ENCODE peak calls at places on chromosome 4, in six cellular contexts. R, B, V, Q, G and H are unnamed samples.
A peak's percentile ranks its signal among the peaks of the same experiment; 100 is the strongest.

GRCh38 chr4:31613946-31614623 is 893.9 kb downstream of the PCDH7 start:
- DNase-seq in R (no peak), B (no peak), V (peak; percentile 21), Q (no peak), G (no peak), H (no peak)

GRCh38 chr4:58247792-58248191 is 1137.6 kb upstream of the IGFBP7 start:
- DNase-seq in R (no peak), B (peak; percentile 4), V (peak; percentile 19), Q (peak; percentile 53), G (no peak), H (no peak)

GRCh38 chr4:41013746-41014145 is 200.6 kb downstream of the APBB2 start:
- DNase-seq in R (no peak), B (no peak), V (no peak), Q (peak; percentile 53), G (no peak), H (no peak)

GRCh38 chr4:173436149-173436579 is 37.2 kb upstream of the SCRG1 start:
- DNase-seq in R (no peak), B (no peak), V (peak; percentile 6), Q (peak; percentile 33), G (no peak), H (no peak)

GRCh38 chr4:158938462-158939044 is 164.3 kb upstream of the RAPGEF2 start:
- DNase-seq in R (no peak), B (no peak), V (no peak), Q (peak; percentile 17), G (no peak), H (no peak)

GRCh38 chr4:82776925-82777542 is 21.6 kb downstream of the SCD5 start:
- DNase-seq in R (no peak), B (no peak), V (no peak), Q (no peak), G (no peak), H (no peak)

GRCh38 chr4:111991797-111992196 is 153.5 kb upstream of the FAM241A start:
- DNase-seq in R (no peak), B (no peak), V (no peak), Q (no peak), G (peak; percentile 34), H (no peak)

GRCh38 chr4:51836531-51836930 is 6.4 kb upstream of the DCUN1D4 start:
- DNase-seq in R (no peak), B (no peak), V (no peak), Q (no peak), G (no peak), H (no peak)

GRCh38 chr4:30269850-30270249 is 450.3 kb upstream of the PCDH7 start:
- DNase-seq in R (no peak), B (no peak), V (no peak), Q (peak; percentile 44), G (peak; percentile 2), H (no peak)

GRCh38 chr4:39025552-39026085 is 6.6 kb downstream of the TMEM156 start:
- DNase-seq in R (no peak), B (no peak), V (no peak), Q (no peak), G (peak; percentile 67), H (no peak)

GRCh38 chr4:153759407-153760226 is at the start of gene RNF175:
- DNase-seq in R (no peak), B (peak; percentile 41), V (peak; percentile 66), Q (peak; percentile 87), G (no peak), H (peak; percentile 40)

GRCh38 chr4:76105652-76106051 is 31.1 kb downstream of the ART3 start:
- DNase-seq in R (no peak), B (no peak), V (no peak), Q (no peak), G (no peak), H (no peak)

GRCh38 chr4:123398151-123398802 is 1.7 kb downstream of the SPRY1 start:
- DNase-seq in R (peak; percentile 83), B (peak; percentile 82), V (peak; percentile 90), Q (peak; percentile 80), G (peak; percentile 65), H (peak; percentile 73)
- TF ChIP-seq CTCF in R (peak; percentile 51), B (peak; percentile 73), V (peak; percentile 55), Q (no peak), G (peak; percentile 47), H (peak; percentile 72)

GRCh38 chr4:658031-658667 is 15.9 kb downstream of the ATP5ME start:
- DNase-seq in R (no peak), B (no peak), V (no peak), Q (no peak), G (no peak), H (no peak)
- TF ChIP-seq CTCF in R (no peak), B (no peak), V (no peak), Q (no peak), G (no peak), H (no peak)

GRCh38 chr4:69656653-69657158 is 3.7 kb upstream of the UGT2A1 start:
- DNase-seq in R (no peak), B (no peak), V (no peak), Q (peak; percentile 5), G (no peak), H (no peak)
- TF ChIP-seq CTCF in R (no peak), B (no peak), V (no peak), Q (no peak), G (no peak), H (no peak)

GRCh38 chr4:174669278-174669677 is 147.0 kb upstream of the HPGD start:
- DNase-seq in R (no peak), B (no peak), V (no peak), Q (no peak), G (no peak), H (no peak)

GRCh38 chr4:174663254-174663653 is 141.0 kb upstream of the HPGD start:
- DNase-seq in R (no peak), B (no peak), V (no peak), Q (no peak), G (no peak), H (no peak)

DNA sequence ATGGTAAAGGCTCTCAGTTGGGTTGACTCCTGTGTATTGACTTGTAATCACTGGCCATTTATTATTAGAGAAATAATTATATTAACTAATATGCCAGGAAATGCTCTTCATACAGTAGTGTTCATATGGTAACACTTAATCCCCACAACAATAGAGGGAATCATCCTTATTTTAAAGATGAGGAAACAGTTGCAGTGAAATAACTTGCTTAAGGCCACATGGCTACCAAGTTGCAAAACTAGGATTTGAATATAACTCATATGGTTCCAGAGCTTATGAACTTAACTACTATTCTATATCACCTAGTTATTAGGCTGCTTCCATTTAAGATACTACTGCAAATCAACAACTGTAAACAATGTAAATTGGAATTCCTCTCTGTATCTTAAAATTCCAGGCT is 143.5 kb upstream of the HPGD start:
- DNase-seq in R (no peak), B (no peak), V (no peak), Q (no peak), G (no peak), H (no peak)
- TF ChIP-seq CTCF in R (no peak), B (no peak), V (no peak), Q (no peak), G (no peak), H (no peak)

GRCh38 chr4:85243857-85244256 is 231.1 kb upstream of the ARHGAP24 start:
- DNase-seq in R (no peak), B (no peak), V (peak; percentile 28), Q (peak; percentile 62), G (no peak), H (no peak)
- TF ChIP-seq CTCF in R (no peak), B (no peak), V (peak; percentile 40), Q (peak; percentile 38), G (no peak), H (peak; percentile 29)

GRCh38 chr4:163680390-163681098 is 186.1 kb downstream of the TMA16 start:
- DNase-seq in R (no peak), B (no peak), V (no peak), Q (no peak), G (no peak), H (no peak)

GRCh38 chr4:163681208-163681821 is 186.8 kb downstream of the TMA16 start:
- DNase-seq in R (no peak), B (peak; percentile 13), V (peak; percentile 78), Q (peak; percentile 87), G (peak; percentile 3), H (no peak)

GRCh38 chr4:163673848-163674702 is 179.6 kb downstream of the TMA16 start:
- DNase-seq in R (no peak), B (no peak), V (no peak), Q (no peak), G (no peak), H (no peak)

DNA sequence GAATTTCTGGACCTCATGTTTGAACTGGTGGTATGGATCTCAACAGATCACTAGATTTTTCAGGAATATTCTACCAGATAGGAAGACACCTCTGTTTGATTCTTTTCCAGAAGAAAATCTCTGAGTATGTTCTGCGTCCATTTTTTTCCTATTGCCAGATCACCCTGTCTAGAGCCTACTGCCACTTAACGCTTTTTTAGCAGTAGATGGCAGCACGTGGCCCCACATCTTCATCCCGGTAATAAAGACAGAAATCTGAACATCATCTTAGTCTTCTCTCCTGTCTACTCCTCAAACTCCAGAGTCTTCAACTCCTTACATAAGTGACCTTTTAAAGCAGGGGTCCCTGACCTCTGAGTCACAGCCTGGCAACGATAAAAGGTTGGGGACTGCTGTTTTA is 184.7 kb downstream of the TMA16 start:
- DNase-seq in R (no peak), B (no peak), V (peak; percentile 18), Q (peak; percentile 19), G (no peak), H (no peak)
- TF ChIP-seq CTCF in R (no peak), B (no peak), V (peak; percentile 31), Q (peak; percentile 31), G (no peak), H (no peak)

GRCh38 chr4:71774136-71774535 is 9.7 kb downstream of the GC start:
- DNase-seq in R (no peak), B (no peak), V (no peak), Q (no peak), G (no peak), H (no peak)
- TF ChIP-seq CTCF in R (no peak), B (no peak), V (no peak), Q (no peak), G (no peak), H (no peak)